ENCODE peak calls at places on chromosomes 3 and 15, in six cellular contexts. One of them, this sample, is unnamed.

GRCh38 chr3:46946856-46947544 is 29.5 kb downstream of the CCDC12 start:
- DNase-seq in NCI-H774: no peak
- DNase-seq in CD4-positive, alpha-beta T cell: peak
- DNase-seq in kidney: peak
- DNase-seq in astrocyte of the spinal cord: no peak
- DNase-seq in pancreas: peak
- DNase-seq in this sample: no peak

GRCh38 chr15:29121907-29122306 is 147.7 kb downstream of the NSMCE3 start:
- DNase-seq in astrocyte of the spinal cord: no peak
- DNase-seq in pancreas: peak
- DNase-seq in CD4-positive, alpha-beta T cell: no peak
- DNase-seq in kidney: peak
- DNase-seq in NCI-H774: no peak
- DNase-seq in this sample: no peak

GRCh38 chr3:47441796-47442551 is 33.8 kb downstream of the SCAP start:
- DNase-seq in astrocyte of the spinal cord: no peak
- DNase-seq in pancreas: no peak
- DNase-seq in kidney: no peak
- DNase-seq in CD4-positive, alpha-beta T cell: no peak
- DNase-seq in NCI-H774: no peak
- DNase-seq in this sample: no peak

GRCh38 chr3:197224034-197224444 is 74.4 kb downstream of the DLG1 start:
- DNase-seq in pancreas: no peak
- DNase-seq in CD4-positive, alpha-beta T cell: no peak
- DNase-seq in astrocyte of the spinal cord: peak
- DNase-seq in kidney: no peak
- DNase-seq in NCI-H774: peak
- DNase-seq in this sample: no peak

GRCh38 chr3:138114988-138115971 is at the start of gene DZIP1L:
- DNase-seq in kidney: peak
- DNase-seq in NCI-H774: peak
- DNase-seq in pancreas: peak
- DNase-seq in astrocyte of the spinal cord: peak
- DNase-seq in CD4-positive, alpha-beta T cell: peak
- DNase-seq in this sample: peak

GRCh38 chr15:42100021-42100800 is 5.8 kb upstream of the PLA2G4D start:
- DNase-seq in CD4-positive, alpha-beta T cell: no peak
- DNase-seq in NCI-H774: no peak
- DNase-seq in kidney: no peak
- DNase-seq in astrocyte of the spinal cord: no peak
- DNase-seq in pancreas: no peak
- DNase-seq in this sample: no peak

GRCh38 chr3:135970500-135971116 is 5.1 kb downstream of the PPP2R3A start:
- DNase-seq in CD4-positive, alpha-beta T cell: no peak
- DNase-seq in pancreas: no peak
- DNase-seq in astrocyte of the spinal cord: no peak
- DNase-seq in kidney: no peak
- DNase-seq in NCI-H774: no peak
- DNase-seq in this sample: no peak

GRCh38 chr3:133892546-133893231 is 3.0 kb downstream of the RAB6B start:
- DNase-seq in NCI-H774: no peak
- DNase-seq in CD4-positive, alpha-beta T cell: no peak
- DNase-seq in kidney: peak
- DNase-seq in pancreas: no peak
- DNase-seq in astrocyte of the spinal cord: no peak
- DNase-seq in this sample: no peak

GRCh38 chr15:48897144-48897814 is 19.3 kb downstream of the EID1 start:
- DNase-seq in CD4-positive, alpha-beta T cell: no peak
- DNase-seq in pancreas: no peak
- DNase-seq in kidney: no peak
- DNase-seq in NCI-H774: no peak
- DNase-seq in astrocyte of the spinal cord: peak
- DNase-seq in this sample: no peak

GRCh38 chr15:58717357-58717756 is 32.1 kb downstream of the ADAM10 start:
- DNase-seq in astrocyte of the spinal cord: no peak
- DNase-seq in NCI-H774: no peak
- DNase-seq in CD4-positive, alpha-beta T cell: no peak
- DNase-seq in kidney: no peak
- DNase-seq in pancreas: no peak
- DNase-seq in this sample: no peak

GRCh38 chr3:72344256-72345046 is 503.8 kb downstream of the SHQ1 start:
- DNase-seq in kidney: no peak
- DNase-seq in NCI-H774: no peak
- DNase-seq in pancreas: no peak
- DNase-seq in astrocyte of the spinal cord: no peak
- DNase-seq in CD4-positive, alpha-beta T cell: no peak
- DNase-seq in this sample: no peak

GRCh38 chr3:100330651-100331050 is 3.9 kb upstream of the NIT2 start:
- DNase-seq in NCI-H774: no peak
- DNase-seq in pancreas: no peak
- DNase-seq in astrocyte of the spinal cord: no peak
- DNase-seq in CD4-positive, alpha-beta T cell: no peak
- DNase-seq in kidney: no peak
- DNase-seq in this sample: no peak

GRCh38 chr3:11386413-11387155 is 114.4 kb downstream of the ATG7 start:
- DNase-seq in astrocyte of the spinal cord: peak
- DNase-seq in CD4-positive, alpha-beta T cell: no peak
- DNase-seq in NCI-H774: no peak
- DNase-seq in kidney: no peak
- DNase-seq in pancreas: no peak
- DNase-seq in this sample: no peak

GRCh38 chr3:73719877-73720276 is 95.1 kb upstream of the PDZRN3 start:
- DNase-seq in pancreas: no peak
- DNase-seq in NCI-H774: no peak
- DNase-seq in CD4-positive, alpha-beta T cell: no peak
- DNase-seq in astrocyte of the spinal cord: peak
- DNase-seq in kidney: no peak
- DNase-seq in this sample: peak

GRCh38 chr3:153146191-153147053 is 15.6 kb upstream of the RAP2B start:
- DNase-seq in pancreas: no peak
- DNase-seq in astrocyte of the spinal cord: no peak
- DNase-seq in CD4-positive, alpha-beta T cell: no peak
- DNase-seq in NCI-H774: no peak
- DNase-seq in kidney: no peak
- DNase-seq in this sample: no peak

GRCh38 chr3:133490468-133491351 is 82.8 kb upstream of the CDV3 start:
- DNase-seq in NCI-H774: no peak
- DNase-seq in astrocyte of the spinal cord: no peak
- DNase-seq in kidney: no peak
- DNase-seq in pancreas: no peak
- DNase-seq in CD4-positive, alpha-beta T cell: peak
- DNase-seq in this sample: no peak

GRCh38 chr3:128091586-128091985 is 32.0 kb downstream of the RUVBL1 start:
- DNase-seq in pancreas: no peak
- DNase-seq in CD4-positive, alpha-beta T cell: no peak
- DNase-seq in kidney: no peak
- DNase-seq in NCI-H774: no peak
- DNase-seq in astrocyte of the spinal cord: no peak
- DNase-seq in this sample: no peak

GRCh38 chr3:190826018-190826417 is 36.5 kb downstream of the GMNC start:
- DNase-seq in astrocyte of the spinal cord: peak
- DNase-seq in CD4-positive, alpha-beta T cell: no peak
- DNase-seq in kidney: no peak
- DNase-seq in NCI-H774: no peak
- DNase-seq in pancreas: no peak
- DNase-seq in this sample: no peak

GRCh38 chr15:33720952-33721351 is 247.3 kb upstream of the CHRM5 start:
- DNase-seq in NCI-H774: no peak
- DNase-seq in kidney: no peak
- DNase-seq in astrocyte of the spinal cord: peak
- DNase-seq in CD4-positive, alpha-beta T cell: no peak
- DNase-seq in pancreas: no peak
- DNase-seq in this sample: no peak

GRCh38 chr3:61593630-61594029 is 32.3 kb downstream of the PTPRG start:
- DNase-seq in pancreas: no peak
- DNase-seq in astrocyte of the spinal cord: no peak
- DNase-seq in kidney: no peak
- DNase-seq in NCI-H774: no peak
- DNase-seq in CD4-positive, alpha-beta T cell: no peak
- DNase-seq in this sample: no peak

GRCh38 chr15:83200162-83200561 is 7.5 kb downstream of the HDGFL3 start:
- DNase-seq in CD4-positive, alpha-beta T cell: no peak
- DNase-seq in astrocyte of the spinal cord: peak
- DNase-seq in NCI-H774: no peak
- DNase-seq in pancreas: no peak
- DNase-seq in kidney: no peak
- DNase-seq in this sample: no peak

GRCh38 chr3:137642305-137642704 is 121.8 kb upstream of the SOX14 start:
- DNase-seq in CD4-positive, alpha-beta T cell: no peak
- DNase-seq in astrocyte of the spinal cord: no peak
- DNase-seq in NCI-H774: no peak
- DNase-seq in kidney: no peak
- DNase-seq in pancreas: no peak
- DNase-seq in this sample: no peak

GRCh38 chr15:59191855-59192237 is 14.8 kb upstream of the LDHAL6B start:
- DNase-seq in CD4-positive, alpha-beta T cell: no peak
- DNase-seq in NCI-H774: no peak
- DNase-seq in pancreas: no peak
- DNase-seq in astrocyte of the spinal cord: peak
- DNase-seq in kidney: no peak
- DNase-seq in this sample: no peak